ENCODE peak calls at places on chromosomes 5 and 9, in seven cellular contexts. One of them, this sample, is unnamed.

GRCh38 chr9:134294228-134295071 is 31.8 kb upstream of the RXRA start:
- DNase-seq in left colon: peak
- DNase-seq in activated CD4-positive, alpha-beta T cell treated with anti-CD3 and anti-CD28 coated beads, Interleukin-2, amount 50 U/mL, for 1 hour: no peak
- DNase-seq in A549: no peak
- DNase-seq in RWPE1: no peak
- DNase-seq in SJSA1: no peak
- DNase-seq in T1000: no peak
- DNase-seq in this sample: no peak

GRCh38 chr5:6328173-6328572 is 50.2 kb downstream of the MED10 start:
- DNase-seq in left colon: peak
- DNase-seq in activated CD4-positive, alpha-beta T cell treated with anti-CD3 and anti-CD28 coated beads, Interleukin-2, amount 50 U/mL, for 1 hour: no peak
- DNase-seq in A549: no peak
- DNase-seq in RWPE1: peak
- DNase-seq in SJSA1: no peak
- DNase-seq in T1000: no peak
- DNase-seq in this sample: no peak

GRCh38 chr9:16106211-16106610 is 553.4 kb downstream of the CCDC171 start:
- DNase-seq in left colon: no peak
- DNase-seq in activated CD4-positive, alpha-beta T cell treated with anti-CD3 and anti-CD28 coated beads, Interleukin-2, amount 50 U/mL, for 1 hour: no peak
- DNase-seq in A549: no peak
- DNase-seq in RWPE1: no peak
- DNase-seq in SJSA1: no peak
- DNase-seq in T1000: no peak
- DNase-seq in this sample: no peak

GRCh38 chr5:12109075-12109688 is 204.9 kb upstream of the CTNND2 start:
- DNase-seq in left colon: no peak
- DNase-seq in activated CD4-positive, alpha-beta T cell treated with anti-CD3 and anti-CD28 coated beads, Interleukin-2, amount 50 U/mL, for 1 hour: no peak
- DNase-seq in A549: no peak
- DNase-seq in RWPE1: no peak
- DNase-seq in SJSA1: no peak
- DNase-seq in T1000: no peak
- DNase-seq in this sample: no peak

GRCh38 chr5:127410906-127411780 is 106.3 kb upstream of the PRRC1 start:
- DNase-seq in left colon: no peak
- DNase-seq in activated CD4-positive, alpha-beta T cell treated with anti-CD3 and anti-CD28 coated beads, Interleukin-2, amount 50 U/mL, for 1 hour: no peak
- DNase-seq in A549: no peak
- DNase-seq in RWPE1: no peak
- DNase-seq in SJSA1: no peak
- DNase-seq in T1000: no peak
- DNase-seq in this sample: no peak

GRCh38 chr5:28896949-28897348 is 1858.6 kb upstream of the CDH9 start:
- DNase-seq in left colon: no peak
- DNase-seq in activated CD4-positive, alpha-beta T cell treated with anti-CD3 and anti-CD28 coated beads, Interleukin-2, amount 50 U/mL, for 1 hour: no peak
- DNase-seq in A549: peak
- DNase-seq in RWPE1: peak
- DNase-seq in SJSA1: no peak
- DNase-seq in T1000: no peak
- DNase-seq in this sample: no peak

GRCh38 chr5:96229173-96229572 is 203.9 kb downstream of the PCSK1 start:
- DNase-seq in left colon: no peak
- DNase-seq in activated CD4-positive, alpha-beta T cell treated with anti-CD3 and anti-CD28 coated beads, Interleukin-2, amount 50 U/mL, for 1 hour: no peak
- DNase-seq in A549: no peak
- DNase-seq in RWPE1: no peak
- DNase-seq in SJSA1: no peak
- DNase-seq in T1000: no peak
- DNase-seq in this sample: no peak

GRCh38 chr5:170681013-170681433 is 102.5 kb upstream of the GABRP start:
- DNase-seq in left colon: no peak
- DNase-seq in activated CD4-positive, alpha-beta T cell treated with anti-CD3 and anti-CD28 coated beads, Interleukin-2, amount 50 U/mL, for 1 hour: no peak
- DNase-seq in A549: peak
- DNase-seq in RWPE1: peak
- DNase-seq in SJSA1: peak
- DNase-seq in T1000: no peak
- DNase-seq in this sample: peak

GRCh38 chr5:83277154-83277553 is 194.4 kb upstream of the VCAN start:
- DNase-seq in left colon: no peak
- DNase-seq in activated CD4-positive, alpha-beta T cell treated with anti-CD3 and anti-CD28 coated beads, Interleukin-2, amount 50 U/mL, for 1 hour: no peak
- DNase-seq in A549: no peak
- DNase-seq in RWPE1: no peak
- DNase-seq in SJSA1: no peak
- DNase-seq in T1000: no peak
- DNase-seq in this sample: no peak

GRCh38 chr5:149423287-149424268 is 44.5 kb upstream of the IL17B start:
- DNase-seq in left colon: no peak
- DNase-seq in activated CD4-positive, alpha-beta T cell treated with anti-CD3 and anti-CD28 coated beads, Interleukin-2, amount 50 U/mL, for 1 hour: no peak
- DNase-seq in A549: no peak
- DNase-seq in RWPE1: no peak
- DNase-seq in SJSA1: peak
- DNase-seq in T1000: no peak
- DNase-seq in this sample: no peak

GRCh38 chr9:133581553-133582343 is 27.4 kb downstream of the FAM163B start:
- DNase-seq in left colon: no peak
- DNase-seq in activated CD4-positive, alpha-beta T cell treated with anti-CD3 and anti-CD28 coated beads, Interleukin-2, amount 50 U/mL, for 1 hour: no peak
- DNase-seq in A549: no peak
- DNase-seq in RWPE1: peak
- DNase-seq in SJSA1: no peak
- DNase-seq in T1000: no peak
- DNase-seq in this sample: no peak

GRCh38 chr9:2229109-2229733 is 214.1 kb downstream of the SMARCA2 start:
- DNase-seq in left colon: no peak
- DNase-seq in activated CD4-positive, alpha-beta T cell treated with anti-CD3 and anti-CD28 coated beads, Interleukin-2, amount 50 U/mL, for 1 hour: no peak
- DNase-seq in A549: no peak
- DNase-seq in RWPE1: no peak
- DNase-seq in SJSA1: no peak
- DNase-seq in T1000: no peak
- DNase-seq in this sample: no peak

GRCh38 chr9:105296889-105297288 is 52.4 kb downstream of the SLC44A1 start:
- DNase-seq in left colon: no peak
- DNase-seq in activated CD4-positive, alpha-beta T cell treated with anti-CD3 and anti-CD28 coated beads, Interleukin-2, amount 50 U/mL, for 1 hour: no peak
- DNase-seq in A549: peak
- DNase-seq in RWPE1: peak
- DNase-seq in SJSA1: no peak
- DNase-seq in T1000: no peak
- DNase-seq in this sample: peak

GRCh38 chr9:36893911-36894310 is 140.2 kb downstream of the PAX5 start:
- DNase-seq in left colon: no peak
- DNase-seq in activated CD4-positive, alpha-beta T cell treated with anti-CD3 and anti-CD28 coated beads, Interleukin-2, amount 50 U/mL, for 1 hour: no peak
- DNase-seq in A549: no peak
- DNase-seq in RWPE1: no peak
- DNase-seq in SJSA1: no peak
- DNase-seq in T1000: no peak
- DNase-seq in this sample: no peak

GRCh38 chr9:14027114-14027812 is 286.7 kb downstream of the NFIB start:
- DNase-seq in left colon: peak
- DNase-seq in activated CD4-positive, alpha-beta T cell treated with anti-CD3 and anti-CD28 coated beads, Interleukin-2, amount 50 U/mL, for 1 hour: no peak
- DNase-seq in A549: no peak
- DNase-seq in RWPE1: no peak
- DNase-seq in SJSA1: no peak
- DNase-seq in T1000: no peak
- DNase-seq in this sample: no peak

GRCh38 chr5:178392998-178393397 is 160.4 kb upstream of the PHYKPL start:
- DNase-seq in left colon: no peak
- DNase-seq in activated CD4-positive, alpha-beta T cell treated with anti-CD3 and anti-CD28 coated beads, Interleukin-2, amount 50 U/mL, for 1 hour: no peak
- DNase-seq in A549: no peak
- DNase-seq in RWPE1: no peak
- DNase-seq in SJSA1: no peak
- DNase-seq in T1000: no peak
- DNase-seq in this sample: no peak

This sample was measured in smooth muscle cell of the brain vasculature.